ENCODE peak calls at places on chromosomes 12 and 14, in eight cellular contexts. J is dorsolateral prefrontal cortex; N is lower lobe of right lung; T is activated CD4-positive, alpha-beta T cell treated with anti-CD3 and anti-CD28 coated beads, Interleukin-2, amount 50 U/mL, for 48 hours; I is iris pigment epithelial cell; L is glomerular endothelial cell; D is naive B cell; X is RPMI8226. M is an unnamed sample.

GRCh38 chr12:113190761-113191160 is 5.2 kb downstream of the RITA1 start:
- DNase-seq in J (no peak), N (no peak), T (no peak), I (peak; percentile 57), L (no peak), D (no peak), X (no peak), M (no peak)

GRCh38 chr12:52037248-52037861 is 13.9 kb upstream of the NR4A1 start:
- DNase-seq in J (no peak), N (peak; percentile 66), T (no peak), I (peak; percentile 47), L (no peak), D (no peak), X (no peak), M (no peak)

GRCh38 chr14:100438678-100439592 is 115.8 kb downstream of the SLC25A47 start:
- DNase-seq in J (no peak), N (peak; percentile 64), T (peak; percentile 52), I (peak; percentile 82), L (no peak), D (no peak), X (no peak), M (no peak)

GRCh38 chr14:89484445-89484844 is 67.4 kb upstream of the FOXN3 start:
- DNase-seq in J (no peak), N (no peak), T (no peak), I (no peak), L (no peak), D (no peak), X (no peak), M (no peak)

GRCh38 chr12:132197581-132198281 is 53.5 kb downstream of the NOC4L start:
- DNase-seq in J (no peak), N (no peak), T (no peak), I (no peak), L (no peak), D (no peak), X (peak; percentile 59), M (no peak)

GRCh38 chr14:72439707-72440106 is 454.2 kb downstream of the DPF3 start:
- DNase-seq in J (no peak), N (no peak), T (no peak), I (no peak), L (no peak), D (no peak), X (no peak), M (no peak)

GRCh38 chr14:101843665-101844064 is 82.2 kb downstream of the PPP2R5C start:
- DNase-seq in J (no peak), N (no peak), T (peak; percentile 56), I (no peak), L (no peak), D (peak; percentile 86), X (peak; percentile 84), M (peak; percentile 97)

GRCh38 chr14:46197856-46198255 is 453.7 kb downstream of the RPL10L start:
- DNase-seq in J (no peak), N (no peak), T (no peak), I (no peak), L (no peak), D (no peak), X (no peak), M (peak; percentile 0)